ENCODE peak calls at places on chromosomes 11 and 22, in five cellular contexts. I, U, G, W and R are unnamed samples.

GRCh38 chr11:19244621-19245020 is 3.9 kb upstream of the E2F8 start:
- DNase-seq in I (no peak), G (no peak), W (no peak), U (no peak), R (no peak)

GRCh38 chr11:134560566-134561347 is 148.7 kb upstream of the B3GAT1 start:
- DNase-seq in G (no peak), W (no peak), U (no peak), I (no peak), R (no peak)

GRCh38 chr11:21514298-21514697 is 678.6 kb upstream of the ANO5 start:
- DNase-seq in I (no peak), U (no peak), W (no peak), G (no peak), R (no peak)

GRCh38 chr22:48846200-48846599 is 981.5 kb downstream of the BRD1 start:
- DNase-seq in W (no peak), U (no peak), I (no peak), G (no peak), R (no peak)

GRCh38 chr22:46674367-46674781 is 54.2 kb downstream of the GRAMD4 start:
- DNase-seq in G (peak), U (no peak), I (no peak), W (no peak), R (peak)

GRCh38 chr22:43110444-43110926 is at the start of gene BIK:
- DNase-seq in W (peak), U (no peak), G (peak), I (no peak), R (no peak)

GRCh38 chr22:36758792-36759271 is 17.1 kb downstream of the IFT27 start:
- DNase-seq in W (no peak), U (no peak), I (no peak), G (no peak), R (no peak)

GRCh38 chr11:72353861-72354260 is 80.5 kb downstream of the CLPB start:
- DNase-seq in U (peak), W (peak), I (no peak), G (no peak), R (no peak)

GRCh38 chr11:67522844-67523555 is at the start of gene CABP2:
- DNase-seq in I (no peak), U (no peak), G (no peak), W (no peak), R (no peak)

GRCh38 chr22:37643225-37643847 is 3.9 kb downstream of the SH3BP1 start:
- DNase-seq in G (peak), I (no peak), U (peak), W (peak), R (peak)

GRCh38 chr11:70111269-70112016 is 33.3 kb downstream of the ANO1 start:
- DNase-seq in U (peak), W (peak), G (no peak), I (peak), R (no peak)

GRCh38 chr22:29994027-29994715 is 86.1 kb upstream of the HORMAD2 start:
- DNase-seq in I (no peak), G (no peak), W (peak), U (peak), R (no peak)

GRCh38 chr22:38652858-38653257 is 3.3 kb downstream of the FAM227A start:
- DNase-seq in W (no peak), I (no peak), G (no peak), U (peak), R (no peak)

GRCh38 chr11:107840120-107840479 is 18.5 kb downstream of the SLC35F2 start:
- DNase-seq in U (no peak), G (no peak), I (no peak), W (no peak), R (no peak)

GRCh38 chr11:78975081-78975480 is 400.4 kb upstream of the NARS2 start:
- DNase-seq in G (no peak), U (no peak), W (no peak), I (no peak), R (no peak)

GRCh38 chr11:1639102-1639620 is 9.6 kb downstream of the KRTAP5-5 start:
- DNase-seq in G (no peak), U (no peak), W (no peak), I (no peak), R (no peak)

GRCh38 chr22:44697423-44698179 is 4.4 kb upstream of the PRR5 start:
- DNase-seq in U (peak), I (peak), G (peak), W (peak), R (peak)

GRCh38 chr11:36160115-36160514 is 129.1 kb downstream of the COMMD9 start:
- DNase-seq in I (no peak), U (no peak), W (peak), G (no peak), R (no peak)

DNA sequence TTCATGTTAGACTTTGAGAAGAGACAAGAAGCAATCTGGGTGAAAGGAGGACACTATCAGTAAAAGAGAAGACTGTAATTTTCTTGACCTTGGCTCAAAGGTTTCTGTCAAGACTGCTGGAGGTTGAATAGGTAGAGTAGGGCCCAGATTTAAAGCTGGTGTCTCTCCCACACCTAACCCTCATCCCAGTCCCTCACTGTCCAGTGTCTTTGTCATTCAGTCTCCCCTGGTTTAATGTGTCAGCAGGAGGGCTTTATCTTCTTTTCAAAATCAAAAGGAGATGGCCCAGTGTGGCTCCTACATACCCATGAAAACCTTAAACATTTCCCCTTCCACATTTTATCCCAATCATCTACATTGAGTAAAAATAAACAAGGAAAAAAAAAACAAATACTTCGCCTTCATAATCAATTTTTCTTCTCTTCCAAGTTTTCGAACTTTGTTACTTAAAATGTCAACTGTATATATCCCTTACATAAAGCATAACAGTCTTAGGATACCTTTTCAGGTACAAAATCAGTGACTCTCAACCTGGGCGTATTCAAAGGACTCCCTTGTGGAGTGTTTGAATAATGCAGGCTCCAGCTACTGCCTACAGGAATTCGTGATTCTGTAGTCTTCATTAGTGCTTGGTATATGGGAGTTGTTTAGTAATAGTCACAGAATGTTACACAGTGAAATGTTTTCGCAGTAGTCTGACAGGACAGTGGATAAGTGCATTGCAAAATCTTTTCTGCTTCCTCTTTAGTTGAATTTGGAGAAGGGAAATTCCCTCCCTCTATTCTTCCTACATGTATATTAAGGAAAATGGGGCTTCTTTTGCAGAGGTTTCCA is 87.2 kb downstream of the FAT3 start:
- DNase-seq in U (peak), W (peak), I (no peak), G (no peak), R (no peak)
- TF ChIP-seq CTCF in U (peak), W (peak), I (no peak), G (no peak), R (no peak)

DNA sequence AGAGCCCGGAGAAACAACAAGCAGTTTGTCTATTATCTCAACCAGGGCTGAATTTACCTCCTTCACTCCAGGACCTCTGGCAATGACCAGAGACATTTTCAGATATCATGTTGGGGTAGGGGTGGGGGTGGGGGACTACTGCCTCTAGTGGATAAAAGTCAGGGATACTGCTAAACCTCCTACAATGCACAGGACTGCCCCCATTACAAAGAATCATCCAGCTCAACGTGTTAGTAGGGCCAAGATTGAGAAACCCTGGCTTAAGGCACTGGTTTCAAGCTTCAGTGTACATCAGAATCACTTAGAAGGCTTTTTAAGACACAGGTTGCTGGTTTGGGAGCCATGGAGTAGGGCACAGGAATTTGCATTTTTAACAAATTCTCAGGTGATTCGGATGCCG is 124.0 kb downstream of the APIP start:
- DNase-seq in I (no peak), U (no peak), W (no peak), G (no peak), R (no peak)
- TF ChIP-seq CTCF in I (no peak), U (no peak), W (no peak), G (no peak), R (no peak)

DNA sequence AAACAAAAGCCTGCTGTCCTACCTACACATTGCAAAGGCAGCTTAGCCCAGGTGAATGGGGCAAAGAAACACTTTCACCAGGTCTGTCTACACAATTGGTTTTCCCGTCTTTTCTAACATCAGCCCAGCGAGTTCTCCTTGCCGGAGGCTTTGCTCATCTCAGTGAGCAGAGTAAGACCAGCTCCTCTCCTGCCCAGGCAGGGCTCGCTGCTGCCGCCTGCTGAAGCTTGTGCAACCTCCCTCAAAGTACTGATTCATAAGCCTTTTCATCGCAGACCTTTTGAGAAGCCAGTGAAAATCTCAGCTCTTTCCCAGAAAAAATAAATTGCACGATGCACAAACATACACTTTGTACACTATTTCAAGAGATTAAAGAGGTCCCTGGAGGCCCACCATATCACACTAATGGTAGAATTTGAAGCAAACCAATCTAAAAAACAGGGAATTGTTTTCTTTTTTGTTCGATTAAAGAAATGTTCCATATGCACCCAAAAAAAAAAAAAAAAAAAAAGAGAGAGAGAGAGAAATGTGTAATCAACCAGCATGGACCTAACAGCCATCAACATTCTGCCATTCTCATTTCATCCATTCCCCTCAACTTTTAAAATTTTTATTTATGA is 328.1 kb upstream of the MPPED2 start:
- DNase-seq in G (no peak), W (peak), U (peak), I (no peak), R (peak)
- TF ChIP-seq CTCF in G (no peak), W (peak), U (peak), I (peak), R (no peak)

GRCh38 chr22:17009640-17010291 is 1.7 kb upstream of the GAB4 start:
- DNase-seq in I (no peak), G (no peak), W (no peak), U (no peak), R (no peak)
- TF ChIP-seq CTCF in I (no peak), G (no peak), W (no peak), U (no peak), R (no peak)

GRCh38 chr11:125364085-125364822 is 131.8 kb downstream of the FEZ1 start:
- DNase-seq in U (peak), W (peak), I (no peak), G (no peak), R (no peak)
- TF ChIP-seq CTCF in U (peak), W (no peak), I (no peak), G (no peak), R (no peak)